ENCODE peak calls at places on chromosomes 11 and 22, in nine cellular contexts. One of them, this sample, is unnamed.

GRCh38 chr11:109027851-109028250 is 363.0 kb downstream of the DDX10 start:
- DNase-seq in neural progenitor cell: no peak
- DNase-seq in hepatocyte: no peak
- DNase-seq in HCT116: no peak
- DNase-seq in OCI-LY7: no peak
- DNase-seq in SK-N-SH: no peak
- DNase-seq in PC-3: no peak
- DNase-seq in MM.1S: no peak
- DNase-seq in GM23338: no peak
- DNase-seq in this sample: no peak

GRCh38 chr11:95092549-95093324 is 3.1 kb downstream of the ENDOD1 start:
- DNase-seq in neural progenitor cell: peak; percentile 29
- DNase-seq in hepatocyte: peak; percentile 76
- DNase-seq in HCT116: no peak
- DNase-seq in OCI-LY7: peak; percentile 62
- DNase-seq in SK-N-SH: peak; percentile 34
- DNase-seq in PC-3: peak; percentile 92
- DNase-seq in MM.1S: peak; percentile 35
- DNase-seq in GM23338: peak; percentile 57
- DNase-seq in this sample: peak; percentile 78

GRCh38 chr22:35330258-35330861 is 30.7 kb downstream of the TOM1 start:
- DNase-seq in neural progenitor cell: no peak
- DNase-seq in hepatocyte: peak; percentile 73
- DNase-seq in HCT116: no peak
- DNase-seq in OCI-LY7: peak; percentile 54
- DNase-seq in SK-N-SH: no peak
- DNase-seq in PC-3: peak; percentile 16
- DNase-seq in MM.1S: no peak
- DNase-seq in GM23338: no peak
- DNase-seq in this sample: peak; percentile 92

GRCh38 chr22:39908737-39909136 is 7.9 kb downstream of the GRAP2 start:
- DNase-seq in neural progenitor cell: no peak
- DNase-seq in hepatocyte: no peak
- DNase-seq in HCT116: no peak
- DNase-seq in OCI-LY7: no peak
- DNase-seq in SK-N-SH: no peak
- DNase-seq in PC-3: peak; percentile 3
- DNase-seq in MM.1S: no peak
- DNase-seq in GM23338: no peak
- DNase-seq in this sample: peak; percentile 45

GRCh38 chr22:27662359-27663030 is 139.1 kb downstream of the MN1 start:
- DNase-seq in neural progenitor cell: no peak
- DNase-seq in hepatocyte: peak; percentile 76
- DNase-seq in HCT116: no peak
- DNase-seq in OCI-LY7: no peak
- DNase-seq in SK-N-SH: peak; percentile 80
- DNase-seq in PC-3: no peak
- DNase-seq in MM.1S: no peak
- DNase-seq in GM23338: no peak
- DNase-seq in this sample: no peak

GRCh38 chr11:76783901-76784813 is 1.0 kb downstream of the TSKU start:
- DNase-seq in neural progenitor cell: peak; percentile 96
- DNase-seq in hepatocyte: peak; percentile 91
- DNase-seq in HCT116: peak; percentile 55
- DNase-seq in OCI-LY7: no peak
- DNase-seq in SK-N-SH: peak; percentile 97
- DNase-seq in PC-3: peak; percentile 80
- DNase-seq in MM.1S: no peak
- DNase-seq in GM23338: peak; percentile 94
- DNase-seq in this sample: peak; percentile 95

GRCh38 chr11:124586247-124586860 is 16.6 kb downstream of the OR8A1 start:
- DNase-seq in neural progenitor cell: peak; percentile 76
- DNase-seq in hepatocyte: peak; percentile 80
- DNase-seq in HCT116: peak; percentile 44
- DNase-seq in OCI-LY7: peak; percentile 56
- DNase-seq in SK-N-SH: peak; percentile 32
- DNase-seq in PC-3: peak; percentile 84
- DNase-seq in MM.1S: peak; percentile 53
- DNase-seq in GM23338: peak; percentile 76
- DNase-seq in this sample: peak; percentile 69

GRCh38 chr11:74683279-74683871 is 47.9 kb downstream of the CHRDL2 start:
- DNase-seq in neural progenitor cell: peak; percentile 64
- DNase-seq in hepatocyte: peak; percentile 39
- DNase-seq in HCT116: no peak
- DNase-seq in OCI-LY7: no peak
- DNase-seq in SK-N-SH: peak; percentile 87
- DNase-seq in PC-3: no peak
- DNase-seq in MM.1S: no peak
- DNase-seq in GM23338: peak; percentile 72
- DNase-seq in this sample: peak; percentile 70

GRCh38 chr11:86722041-86722440 is 49.6 kb upstream of the ME3 start:
- DNase-seq in neural progenitor cell: no peak
- DNase-seq in hepatocyte: no peak
- DNase-seq in HCT116: no peak
- DNase-seq in OCI-LY7: no peak
- DNase-seq in SK-N-SH: no peak
- DNase-seq in PC-3: peak; percentile 25
- DNase-seq in MM.1S: no peak
- DNase-seq in GM23338: no peak
- DNase-seq in this sample: peak; percentile 85

GRCh38 chr22:21951931-21952465 is 650 bp downstream of the PPM1F start:
- DNase-seq in neural progenitor cell: peak; percentile 69
- DNase-seq in hepatocyte: peak; percentile 68
- DNase-seq in HCT116: no peak
- DNase-seq in OCI-LY7: peak; percentile 58
- DNase-seq in SK-N-SH: peak; percentile 59
- DNase-seq in PC-3: peak; percentile 52
- DNase-seq in MM.1S: peak; percentile 15
- DNase-seq in GM23338: peak; percentile 74
- DNase-seq in this sample: peak; percentile 76

GRCh38 chr22:29691636-29692326 is 28.0 kb upstream of the CABP7 start:
- DNase-seq in neural progenitor cell: no peak
- DNase-seq in hepatocyte: no peak
- DNase-seq in HCT116: no peak
- DNase-seq in OCI-LY7: no peak
- DNase-seq in SK-N-SH: no peak
- DNase-seq in PC-3: no peak
- DNase-seq in MM.1S: no peak
- DNase-seq in GM23338: peak; percentile 71
- DNase-seq in this sample: no peak

GRCh38 chr22:29689201-29689871 is 30.5 kb upstream of the CABP7 start:
- DNase-seq in neural progenitor cell: peak; percentile 42
- DNase-seq in hepatocyte: no peak
- DNase-seq in HCT116: no peak
- DNase-seq in OCI-LY7: no peak
- DNase-seq in SK-N-SH: no peak
- DNase-seq in PC-3: no peak
- DNase-seq in MM.1S: no peak
- DNase-seq in GM23338: peak; percentile 44
- DNase-seq in this sample: no peak

GRCh38 chr22:29692327-29692640 is 27.5 kb upstream of the CABP7 start:
- DNase-seq in neural progenitor cell: no peak
- DNase-seq in hepatocyte: no peak
- DNase-seq in HCT116: no peak
- DNase-seq in OCI-LY7: no peak
- DNase-seq in SK-N-SH: no peak
- DNase-seq in PC-3: no peak
- DNase-seq in MM.1S: no peak
- DNase-seq in GM23338: no peak
- DNase-seq in this sample: no peak

GRCh38 chr22:29690481-29690880 is 29.3 kb upstream of the CABP7 start:
- DNase-seq in neural progenitor cell: peak; percentile 58
- DNase-seq in hepatocyte: no peak
- DNase-seq in HCT116: no peak
- DNase-seq in OCI-LY7: no peak
- DNase-seq in SK-N-SH: no peak
- DNase-seq in PC-3: no peak
- DNase-seq in MM.1S: no peak
- DNase-seq in GM23338: no peak
- DNase-seq in this sample: no peak

GRCh38 chr22:29689872-29690213 is 30.0 kb upstream of the CABP7 start:
- DNase-seq in neural progenitor cell: peak; percentile 84
- DNase-seq in hepatocyte: peak; percentile 75
- DNase-seq in HCT116: no peak
- DNase-seq in OCI-LY7: peak; percentile 31
- DNase-seq in SK-N-SH: peak; percentile 79
- DNase-seq in PC-3: peak; percentile 35
- DNase-seq in MM.1S: peak; percentile 22
- DNase-seq in GM23338: peak; percentile 90
- DNase-seq in this sample: peak; percentile 75
- H3K27ac ChIP-seq in neural progenitor cell: no peak overlapping the region
- H3K27ac ChIP-seq in hepatocyte: peak overlapping the region; percentile 45
- H3K27ac ChIP-seq in HCT116: no peak overlapping the region
- H3K27ac ChIP-seq in OCI-LY7: no peak overlapping the region
- H3K27ac ChIP-seq in SK-N-SH: no peak overlapping the region
- H3K27ac ChIP-seq in PC-3: no peak overlapping the region
- H3K27ac ChIP-seq in MM.1S: no peak overlapping the region
- H3K27ac ChIP-seq in GM23338: peak overlapping the region; percentile 79
- H3K27ac ChIP-seq in this sample: no peak overlapping the region

GRCh38 chr11:60950024-60950423 is 2.0 kb downstream of the SLC15A3 start:
- DNase-seq in neural progenitor cell: no peak
- DNase-seq in hepatocyte: no peak
- DNase-seq in HCT116: no peak
- DNase-seq in OCI-LY7: no peak
- DNase-seq in SK-N-SH: no peak
- DNase-seq in PC-3: no peak
- DNase-seq in MM.1S: no peak
- DNase-seq in GM23338: no peak
- DNase-seq in this sample: no peak
- H3K4me3 ChIP-seq in neural progenitor cell: no peak overlapping the region
- H3K4me3 ChIP-seq in hepatocyte: no peak overlapping the region
- H3K4me3 ChIP-seq in HCT116: no peak overlapping the region
- H3K4me3 ChIP-seq in OCI-LY7: peak overlapping the region; percentile 64
- H3K4me3 ChIP-seq in SK-N-SH: no peak overlapping the region
- H3K4me3 ChIP-seq in PC-3: no peak overlapping the region
- H3K4me3 ChIP-seq in MM.1S: no peak overlapping the region
- H3K4me3 ChIP-seq in GM23338: peak overlapping the region; percentile 68
- H3K4me3 ChIP-seq in this sample: no peak overlapping the region

GRCh38 chr22:31048570-31048969 is 32.5 kb upstream of the SMTN start:
- DNase-seq in neural progenitor cell: no peak
- DNase-seq in hepatocyte: no peak
- DNase-seq in HCT116: no peak
- DNase-seq in OCI-LY7: peak; percentile 27
- DNase-seq in SK-N-SH: no peak
- DNase-seq in PC-3: no peak
- DNase-seq in MM.1S: no peak
- DNase-seq in GM23338: no peak
- DNase-seq in this sample: no peak

GRCh38 chr22:31045900-31046587 is 35.1 kb upstream of the SMTN start:
- DNase-seq in neural progenitor cell: peak; percentile 16
- DNase-seq in hepatocyte: no peak
- DNase-seq in HCT116: no peak
- DNase-seq in OCI-LY7: no peak
- DNase-seq in SK-N-SH: no peak
- DNase-seq in PC-3: no peak
- DNase-seq in MM.1S: no peak
- DNase-seq in GM23338: no peak
- DNase-seq in this sample: no peak

GRCh38 chr22:31046591-31047226 is 34.4 kb upstream of the SMTN start:
- DNase-seq in neural progenitor cell: no peak
- DNase-seq in hepatocyte: no peak
- DNase-seq in HCT116: no peak
- DNase-seq in OCI-LY7: no peak
- DNase-seq in SK-N-SH: peak; percentile 31
- DNase-seq in PC-3: no peak
- DNase-seq in MM.1S: no peak
- DNase-seq in GM23338: peak; percentile 14
- DNase-seq in this sample: no peak

GRCh38 chr22:31044262-31044861 is 36.8 kb upstream of the SMTN start:
- DNase-seq in neural progenitor cell: no peak
- DNase-seq in hepatocyte: no peak
- DNase-seq in HCT116: no peak
- DNase-seq in OCI-LY7: no peak
- DNase-seq in SK-N-SH: no peak
- DNase-seq in PC-3: no peak
- DNase-seq in MM.1S: no peak
- DNase-seq in GM23338: no peak
- DNase-seq in this sample: peak; percentile 23

DNA sequence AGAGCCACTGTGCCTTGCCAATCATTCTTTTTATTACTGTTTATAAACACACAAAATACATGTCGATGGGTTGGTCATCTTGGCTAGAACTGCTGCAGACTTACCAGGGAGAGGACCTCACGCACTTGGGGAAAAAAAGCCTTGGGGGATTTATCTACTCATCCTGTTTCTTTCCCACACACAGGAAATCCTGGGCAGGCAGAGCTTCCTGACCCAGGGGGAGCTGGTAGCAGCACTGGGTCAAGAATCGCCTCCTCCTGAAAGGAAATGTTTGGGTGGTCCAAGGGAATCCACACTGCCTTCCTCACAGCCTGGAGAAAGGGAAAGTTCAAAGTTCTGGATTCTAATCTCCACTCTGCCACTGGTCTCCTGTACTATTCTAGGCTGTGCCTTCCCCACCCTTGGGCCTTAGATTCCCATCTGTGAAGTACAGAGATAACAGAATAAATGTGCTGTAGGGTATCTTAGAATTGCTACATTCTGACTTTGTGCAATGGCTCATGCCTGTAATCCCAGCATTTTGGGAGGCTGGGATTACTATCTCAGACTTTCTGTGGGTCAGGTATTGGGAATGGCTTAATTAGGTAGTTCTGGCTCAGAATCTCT is 31.2 kb upstream of the SMTN start:
- DNase-seq in neural progenitor cell: no peak
- DNase-seq in hepatocyte: no peak
- DNase-seq in HCT116: no peak
- DNase-seq in OCI-LY7: no peak
- DNase-seq in SK-N-SH: no peak
- DNase-seq in PC-3: no peak
- DNase-seq in MM.1S: no peak
- DNase-seq in GM23338: no peak
- DNase-seq in this sample: no peak
- TF ChIP-seq EZH2phosphoT487 in neural progenitor cell: no peak
- TF ChIP-seq EZH2phosphoT487 in hepatocyte: no peak
- TF ChIP-seq EZH2phosphoT487 in HCT116: no peak
- TF ChIP-seq EZH2phosphoT487 in OCI-LY7: no peak
- TF ChIP-seq EZH2phosphoT487 in SK-N-SH: no peak
- TF ChIP-seq EZH2phosphoT487 in PC-3: no peak
- TF ChIP-seq EZH2phosphoT487 in MM.1S: no peak
- TF ChIP-seq EZH2phosphoT487 in GM23338: no peak
- TF ChIP-seq EZH2phosphoT487 in this sample: no peak

DNA sequence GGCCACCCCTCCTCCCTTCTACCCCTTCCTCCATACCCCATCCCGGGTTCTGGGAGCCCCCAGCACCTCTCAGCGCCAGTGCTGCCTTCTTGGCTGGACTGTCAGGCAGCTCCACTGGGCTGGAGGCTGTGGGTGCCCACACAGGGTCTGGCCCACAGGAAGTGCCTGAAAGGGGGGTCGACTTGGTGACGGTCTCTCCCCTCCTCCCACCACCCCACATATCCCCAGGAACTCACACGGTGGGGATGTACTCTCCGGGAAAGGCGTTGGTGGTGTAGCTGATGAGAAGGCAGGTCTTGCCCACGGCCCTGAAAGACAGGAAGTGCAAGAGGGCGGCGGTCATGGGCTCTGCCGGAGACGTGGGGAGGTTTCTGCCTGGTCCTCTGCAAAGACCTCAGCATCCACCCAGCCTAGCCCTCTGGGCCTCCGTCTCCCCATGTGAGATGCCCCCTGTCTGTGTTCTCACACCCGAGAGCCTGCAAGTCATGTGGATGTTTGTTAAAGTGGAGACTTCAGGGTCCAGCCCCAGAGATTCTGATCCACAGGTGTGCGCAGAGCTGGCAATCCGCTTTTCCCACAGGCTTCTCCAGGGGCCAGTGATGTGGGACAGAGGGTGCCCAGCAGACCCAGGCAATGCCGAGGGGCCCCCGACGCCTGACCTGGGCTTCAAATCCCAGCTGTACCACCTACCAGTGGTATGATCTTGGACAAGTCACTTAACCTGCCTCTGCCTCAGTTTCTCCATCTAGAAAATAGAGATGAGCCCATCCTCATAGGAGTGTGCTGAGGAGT is 2.5 kb downstream of the RAC2 start:
- DNase-seq in neural progenitor cell: no peak
- DNase-seq in hepatocyte: no peak
- DNase-seq in HCT116: no peak
- DNase-seq in OCI-LY7: no peak
- DNase-seq in SK-N-SH: peak; percentile 18
- DNase-seq in PC-3: no peak
- DNase-seq in MM.1S: no peak
- DNase-seq in GM23338: no peak
- DNase-seq in this sample: no peak
- H3K27ac ChIP-seq in neural progenitor cell: no peak overlapping the region
- H3K27ac ChIP-seq in hepatocyte: no peak overlapping the region
- H3K27ac ChIP-seq in HCT116: no peak overlapping the region
- H3K27ac ChIP-seq in OCI-LY7: peak overlapping the region; percentile 93
- H3K27ac ChIP-seq in SK-N-SH: no peak overlapping the region
- H3K27ac ChIP-seq in PC-3: peak overlapping the region; percentile 33
- H3K27ac ChIP-seq in MM.1S: peak overlapping the region; percentile 93
- H3K27ac ChIP-seq in GM23338: no peak overlapping the region
- H3K27ac ChIP-seq in this sample: no peak overlapping the region